ENCODE peak calls at places on chromosomes 5 and 9, in seven cellular contexts. One of them, this sample, is unnamed.

GRCh38 chr9:120394058-120394669 is 185.8 kb downstream of the CDK5RAP2 start:
- DNase-seq in A673: no peak
- DNase-seq in cardiac fibroblast: peak
- DNase-seq in dorsolateral prefrontal cortex: no peak
- DNase-seq in HepG2: peak
- DNase-seq in mucosa of descending colon: no peak
- DNase-seq in WERI-Rb-1: no peak
- DNase-seq in this sample: peak

GRCh38 chr5:61168951-61169350 is 6.7 kb upstream of the SMIM15 start:
- DNase-seq in cardiac fibroblast: no peak
- DNase-seq in A673: no peak
- DNase-seq in HepG2: no peak
- DNase-seq in mucosa of descending colon: no peak
- DNase-seq in WERI-Rb-1: no peak
- DNase-seq in dorsolateral prefrontal cortex: no peak
- DNase-seq in this sample: no peak

GRCh38 chr9:33166263-33167083 is 663 bp downstream of the B4GALT1 start:
- DNase-seq in cardiac fibroblast: peak
- DNase-seq in dorsolateral prefrontal cortex: no peak
- DNase-seq in WERI-Rb-1: peak
- DNase-seq in HepG2: no peak
- DNase-seq in mucosa of descending colon: peak
- DNase-seq in A673: peak
- DNase-seq in this sample: no peak

GRCh38 chr9:20558609-20559016 is 63.7 kb downstream of the MLLT3 start:
- DNase-seq in cardiac fibroblast: peak
- DNase-seq in dorsolateral prefrontal cortex: no peak
- DNase-seq in mucosa of descending colon: no peak
- DNase-seq in HepG2: no peak
- DNase-seq in A673: peak
- DNase-seq in WERI-Rb-1: no peak
- DNase-seq in this sample: peak

GRCh38 chr9:19074836-19075235 is 25.6 kb downstream of the RRAGA start:
- DNase-seq in WERI-Rb-1: no peak
- DNase-seq in dorsolateral prefrontal cortex: no peak
- DNase-seq in A673: no peak
- DNase-seq in mucosa of descending colon: no peak
- DNase-seq in cardiac fibroblast: peak
- DNase-seq in HepG2: peak
- DNase-seq in this sample: no peak

GRCh38 chr9:22279621-22280020 is 167.0 kb upstream of the DMRTA1 start:
- DNase-seq in HepG2: no peak
- DNase-seq in cardiac fibroblast: no peak
- DNase-seq in WERI-Rb-1: no peak
- DNase-seq in dorsolateral prefrontal cortex: no peak
- DNase-seq in mucosa of descending colon: no peak
- DNase-seq in A673: no peak
- DNase-seq in this sample: no peak

GRCh38 chr9:5446451-5447236 is 3.7 kb upstream of the CD274 start:
- DNase-seq in dorsolateral prefrontal cortex: no peak
- DNase-seq in mucosa of descending colon: no peak
- DNase-seq in cardiac fibroblast: peak
- DNase-seq in A673: no peak
- DNase-seq in WERI-Rb-1: no peak
- DNase-seq in HepG2: no peak
- DNase-seq in this sample: no peak

GRCh38 chr5:123855630-123856029 is 343.7 kb downstream of the CSNK1G3 start:
- DNase-seq in mucosa of descending colon: no peak
- DNase-seq in WERI-Rb-1: no peak
- DNase-seq in A673: peak
- DNase-seq in dorsolateral prefrontal cortex: no peak
- DNase-seq in HepG2: no peak
- DNase-seq in cardiac fibroblast: no peak
- DNase-seq in this sample: no peak

GRCh38 chr5:133391349-133392136 is 220.8 kb downstream of the FSTL4 start:
- DNase-seq in cardiac fibroblast: no peak
- DNase-seq in mucosa of descending colon: no peak
- DNase-seq in A673: no peak
- DNase-seq in dorsolateral prefrontal cortex: no peak
- DNase-seq in HepG2: no peak
- DNase-seq in WERI-Rb-1: no peak
- DNase-seq in this sample: no peak

GRCh38 chr9:134442486-134443168 is 116.4 kb downstream of the RXRA start:
- DNase-seq in A673: no peak
- DNase-seq in HepG2: no peak
- DNase-seq in mucosa of descending colon: no peak
- DNase-seq in WERI-Rb-1: no peak
- DNase-seq in cardiac fibroblast: peak
- DNase-seq in dorsolateral prefrontal cortex: no peak
- DNase-seq in this sample: peak

GRCh38 chr5:7856855-7857254 is 5.9 kb upstream of the CFAP90 start:
- DNase-seq in WERI-Rb-1: peak
- DNase-seq in mucosa of descending colon: no peak
- DNase-seq in cardiac fibroblast: peak
- DNase-seq in HepG2: peak
- DNase-seq in A673: peak
- DNase-seq in dorsolateral prefrontal cortex: peak
- DNase-seq in this sample: peak

DNA sequence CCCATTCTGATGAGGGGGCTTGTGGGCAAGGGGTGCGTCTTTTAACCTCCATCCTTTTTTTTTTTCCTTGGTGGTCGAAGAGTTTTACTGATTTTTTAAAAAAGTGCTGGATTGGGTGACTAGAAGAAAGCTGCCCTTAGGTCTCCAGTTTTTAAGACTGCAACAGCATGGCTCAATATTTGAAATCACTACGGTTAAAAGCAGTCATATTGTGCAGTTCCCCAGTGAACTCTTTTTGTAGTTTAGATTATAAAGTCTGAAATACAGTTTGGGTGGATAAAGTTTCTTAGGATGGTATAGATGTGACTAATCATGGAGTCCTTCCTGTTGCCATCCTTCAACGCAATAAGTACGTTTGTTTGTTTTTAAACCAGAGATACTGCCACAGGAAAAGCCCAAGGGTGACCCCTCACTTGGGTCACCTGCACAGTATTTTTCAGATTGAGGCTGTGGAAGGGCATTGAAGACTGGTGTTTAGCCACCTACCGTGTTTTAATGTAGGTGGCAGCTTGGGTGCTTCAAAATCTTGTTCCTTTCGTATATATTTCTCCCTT is 525 bp upstream of the DHFR start:
- DNase-seq in cardiac fibroblast: peak
- DNase-seq in A673: no peak
- DNase-seq in WERI-Rb-1: no peak
- DNase-seq in dorsolateral prefrontal cortex: no peak
- DNase-seq in mucosa of descending colon: no peak
- DNase-seq in HepG2: peak
- DNase-seq in this sample: no peak
- TF ChIP-seq CTCF in cardiac fibroblast: no peak
- TF ChIP-seq CTCF in A673: no peak
- TF ChIP-seq CTCF in WERI-Rb-1: no peak
- TF ChIP-seq CTCF in dorsolateral prefrontal cortex: no peak
- TF ChIP-seq CTCF in mucosa of descending colon: no peak
- TF ChIP-seq CTCF in HepG2: no peak
- TF ChIP-seq CTCF in this sample: no peak

GRCh38 chr9:114803886-114804285 is 2.0 kb downstream of the TNFSF15 start:
- DNase-seq in WERI-Rb-1: no peak
- DNase-seq in cardiac fibroblast: peak
- DNase-seq in mucosa of descending colon: no peak
- DNase-seq in dorsolateral prefrontal cortex: no peak
- DNase-seq in A673: no peak
- DNase-seq in HepG2: no peak
- DNase-seq in this sample: peak

GRCh38 chr9:114806571-114806970 is 732 bp upstream of the TNFSF15 start:
- DNase-seq in dorsolateral prefrontal cortex: no peak
- DNase-seq in mucosa of descending colon: no peak
- DNase-seq in WERI-Rb-1: no peak
- DNase-seq in cardiac fibroblast: no peak
- DNase-seq in A673: no peak
- DNase-seq in HepG2: no peak
- DNase-seq in this sample: no peak

GRCh38 chr9:114803459-114803858 is 2.4 kb downstream of the TNFSF15 start:
- DNase-seq in mucosa of descending colon: no peak
- DNase-seq in dorsolateral prefrontal cortex: no peak
- DNase-seq in cardiac fibroblast: no peak
- DNase-seq in HepG2: no peak
- DNase-seq in WERI-Rb-1: no peak
- DNase-seq in A673: no peak
- DNase-seq in this sample: no peak

GRCh38 chr9:114804504-114804903 is 1.3 kb downstream of the TNFSF15 start:
- DNase-seq in A673: no peak
- DNase-seq in dorsolateral prefrontal cortex: no peak
- DNase-seq in cardiac fibroblast: peak
- DNase-seq in mucosa of descending colon: peak
- DNase-seq in WERI-Rb-1: no peak
- DNase-seq in HepG2: peak
- DNase-seq in this sample: peak

DNA sequence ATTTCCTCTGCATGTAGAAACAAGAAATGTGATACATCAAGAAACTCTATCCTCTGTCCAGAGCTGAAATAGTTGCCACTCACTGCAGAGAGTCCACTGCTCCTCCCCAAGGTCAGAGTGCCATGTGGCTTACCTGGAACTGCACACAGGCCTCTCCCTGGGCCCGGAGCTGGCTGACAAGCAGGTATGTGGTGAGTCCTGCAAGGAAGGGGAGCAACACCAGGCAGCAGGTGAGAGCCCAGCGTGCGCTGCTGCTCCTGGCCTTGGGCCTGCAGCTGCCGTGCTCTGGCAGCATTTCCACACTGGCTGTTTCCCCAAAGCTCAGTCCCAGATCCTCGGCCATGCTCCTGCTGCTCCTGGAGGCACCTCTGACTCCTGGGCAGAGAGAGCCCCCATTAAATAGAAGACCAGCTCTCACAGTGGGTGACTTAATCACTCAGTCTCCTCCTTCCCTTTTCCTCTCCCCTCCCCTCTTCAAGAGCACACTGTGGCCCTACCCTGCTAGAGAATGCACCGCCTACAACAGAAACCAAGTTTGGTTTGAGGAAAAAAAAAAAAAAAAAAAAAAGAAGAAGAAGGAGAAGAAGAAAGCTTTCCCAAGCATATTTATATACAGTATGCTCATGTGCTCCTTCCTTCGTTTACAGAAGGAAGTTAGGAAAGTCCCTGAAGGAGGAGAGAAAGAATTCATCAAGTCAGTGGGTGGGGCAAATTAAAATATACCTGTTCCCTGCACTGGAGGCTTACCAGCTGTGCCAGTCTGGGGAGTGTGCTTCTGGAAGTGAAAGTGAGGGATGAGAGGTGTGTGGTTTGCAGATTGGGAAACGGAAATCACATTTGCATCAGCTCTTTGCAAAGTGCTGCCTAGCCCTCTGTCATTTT is at the start of gene TNFSF15:
- DNase-seq in cardiac fibroblast: no peak
- DNase-seq in mucosa of descending colon: peak
- DNase-seq in WERI-Rb-1: peak
- DNase-seq in dorsolateral prefrontal cortex: no peak
- DNase-seq in A673: no peak
- DNase-seq in HepG2: peak
- DNase-seq in this sample: no peak
- H3K4me3 ChIP-seq in cardiac fibroblast: no peak
- H3K4me3 ChIP-seq in mucosa of descending colon: no peak
- H3K4me3 ChIP-seq in WERI-Rb-1: no peak
- H3K4me3 ChIP-seq in dorsolateral prefrontal cortex: no peak
- H3K4me3 ChIP-seq in A673: no peak
- H3K4me3 ChIP-seq in HepG2: no peak
- H3K4me3 ChIP-seq in this sample: no peak

GRCh38 chr5:144369001-144369400 is 198.3 kb downstream of the KCTD16 start:
- DNase-seq in A673: no peak
- DNase-seq in WERI-Rb-1: no peak
- DNase-seq in HepG2: no peak
- DNase-seq in cardiac fibroblast: no peak
- DNase-seq in mucosa of descending colon: no peak
- DNase-seq in dorsolateral prefrontal cortex: no peak
- DNase-seq in this sample: no peak

GRCh38 chr5:144370273-144370672 is 199.6 kb downstream of the KCTD16 start:
- DNase-seq in dorsolateral prefrontal cortex: no peak
- DNase-seq in A673: no peak
- DNase-seq in HepG2: no peak
- DNase-seq in mucosa of descending colon: no peak
- DNase-seq in WERI-Rb-1: no peak
- DNase-seq in cardiac fibroblast: no peak
- DNase-seq in this sample: no peak

GRCh38 chr5:144377207-144377606 is 206.5 kb downstream of the KCTD16 start:
- DNase-seq in cardiac fibroblast: no peak
- DNase-seq in A673: no peak
- DNase-seq in WERI-Rb-1: no peak
- DNase-seq in dorsolateral prefrontal cortex: no peak
- DNase-seq in HepG2: no peak
- DNase-seq in mucosa of descending colon: no peak
- DNase-seq in this sample: no peak

DNA sequence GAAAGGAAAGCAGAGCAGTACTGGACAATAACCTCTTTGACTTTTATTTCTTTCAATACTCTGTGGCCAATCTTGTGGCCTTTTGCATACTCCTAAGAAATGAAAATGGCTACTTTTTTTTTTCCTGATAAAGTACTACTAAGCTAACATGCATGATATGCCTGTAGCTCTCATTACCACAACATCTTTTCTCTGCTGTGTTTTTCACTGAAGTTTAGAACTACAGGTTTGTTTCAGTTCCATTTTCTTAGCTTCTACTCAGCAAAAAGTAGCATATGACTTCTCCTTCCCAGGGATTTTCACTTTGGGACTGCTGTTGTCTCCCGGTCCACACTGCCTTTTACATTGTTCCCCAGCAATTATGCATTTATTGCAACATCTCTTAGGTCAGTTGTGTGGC is 204.0 kb downstream of the KCTD16 start:
- DNase-seq in HepG2: no peak
- DNase-seq in A673: no peak
- DNase-seq in dorsolateral prefrontal cortex: no peak
- DNase-seq in WERI-Rb-1: no peak
- DNase-seq in mucosa of descending colon: no peak
- DNase-seq in cardiac fibroblast: no peak
- DNase-seq in this sample: no peak
- TF ChIP-seq CTCF in HepG2: no peak
- TF ChIP-seq CTCF in A673: no peak
- TF ChIP-seq CTCF in dorsolateral prefrontal cortex: no peak
- TF ChIP-seq CTCF in WERI-Rb-1: no peak
- TF ChIP-seq CTCF in mucosa of descending colon: no peak
- TF ChIP-seq CTCF in cardiac fibroblast: no peak
- TF ChIP-seq CTCF in this sample: no peak

DNA sequence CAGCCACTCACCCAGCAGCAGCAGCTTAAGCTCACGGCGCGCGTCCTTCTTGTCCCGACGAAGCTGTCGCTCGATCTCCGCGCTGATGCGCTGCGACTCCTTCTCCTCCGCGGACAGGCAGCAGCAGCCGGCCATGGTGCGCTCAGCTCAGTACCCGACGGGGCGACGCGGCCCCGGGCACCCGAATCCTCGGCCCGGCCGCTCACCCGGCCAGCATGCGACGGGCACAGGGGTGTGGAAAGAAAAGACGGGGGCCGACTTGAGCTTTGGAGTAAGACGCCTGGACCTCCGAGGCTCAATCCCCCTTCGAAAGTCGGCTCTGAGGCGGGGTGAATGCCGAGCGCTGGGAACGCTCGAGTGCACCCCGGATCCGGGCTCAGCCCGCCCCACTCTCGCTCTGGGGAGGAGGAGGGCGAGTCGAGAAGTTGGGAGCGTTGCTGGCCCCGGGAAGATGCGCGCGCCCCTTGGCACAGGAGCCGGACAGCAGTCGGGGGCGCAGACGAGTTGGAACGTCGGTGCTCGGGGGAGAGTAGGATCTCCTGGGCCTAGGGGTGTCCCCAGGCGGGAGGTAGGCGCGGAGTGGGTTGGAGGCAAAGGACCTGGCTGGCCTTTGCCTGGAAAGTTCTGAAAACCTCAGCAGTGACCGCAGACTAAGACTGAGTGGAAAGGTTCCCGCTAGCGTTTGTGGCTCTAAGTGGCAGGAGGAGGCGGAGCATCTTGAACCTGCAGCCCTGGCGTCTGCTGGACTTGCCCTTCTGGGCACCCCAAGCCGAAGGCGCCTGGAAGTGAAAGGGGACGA is at the start of gene GNA14:
- DNase-seq in cardiac fibroblast: peak
- DNase-seq in dorsolateral prefrontal cortex: no peak
- DNase-seq in HepG2: no peak
- DNase-seq in A673: no peak
- DNase-seq in WERI-Rb-1: peak
- DNase-seq in mucosa of descending colon: peak
- DNase-seq in this sample: peak
- H3K4me3 ChIP-seq in cardiac fibroblast: peak
- H3K4me3 ChIP-seq in dorsolateral prefrontal cortex: peak
- H3K4me3 ChIP-seq in HepG2: peak
- H3K4me3 ChIP-seq in A673: no peak
- H3K4me3 ChIP-seq in WERI-Rb-1: peak
- H3K4me3 ChIP-seq in mucosa of descending colon: peak
- H3K4me3 ChIP-seq in this sample: peak